ENCODE peak calls at places on chromosomes 3 and 15, in nine cellular contexts. One of them, this sample, is unnamed.

GRCh38 chr3:175378348-175378747 is 519.2 kb downstream of the NAALADL2 start:
- DNase-seq in spleen: no peak
- DNase-seq in hippocampal formation: no peak
- DNase-seq in LHCN-M2: no peak
- DNase-seq in mammary epithelial cell: no peak
- DNase-seq in T-helper 2 cell: no peak
- DNase-seq in activated naive CD4-positive, alpha-beta T cell: no peak
- DNase-seq in EL: no peak
- DNase-seq in ELR: no peak
- DNase-seq in this sample: no peak

GRCh38 chr3:72767927-72768880 is 80.0 kb downstream of the SHQ1 start:
- DNase-seq in spleen: no peak
- DNase-seq in hippocampal formation: peak; percentile 57
- DNase-seq in LHCN-M2: no peak
- DNase-seq in mammary epithelial cell: no peak
- DNase-seq in T-helper 2 cell: no peak
- DNase-seq in activated naive CD4-positive, alpha-beta T cell: no peak
- DNase-seq in EL: no peak
- DNase-seq in ELR: no peak
- DNase-seq in this sample: no peak

GRCh38 chr15:84908564-84908963 is 24.1 kb downstream of the SLC28A1 start:
- DNase-seq in spleen: no peak
- DNase-seq in hippocampal formation: no peak
- DNase-seq in LHCN-M2: no peak
- DNase-seq in mammary epithelial cell: no peak
- DNase-seq in T-helper 2 cell: no peak
- DNase-seq in activated naive CD4-positive, alpha-beta T cell: no peak
- DNase-seq in EL: no peak
- DNase-seq in ELR: no peak
- DNase-seq in this sample: no peak

GRCh38 chr3:20148456-20148855 is 37.5 kb downstream of the SGO1 start:
- DNase-seq in spleen: no peak
- DNase-seq in hippocampal formation: no peak
- DNase-seq in LHCN-M2: no peak
- DNase-seq in mammary epithelial cell: no peak
- DNase-seq in T-helper 2 cell: no peak
- DNase-seq in activated naive CD4-positive, alpha-beta T cell: no peak
- DNase-seq in EL: no peak
- DNase-seq in ELR: no peak
- DNase-seq in this sample: no peak

GRCh38 chr3:160879859-160880258 is 123.8 kb downstream of the PPM1L start:
- DNase-seq in spleen: no peak
- DNase-seq in hippocampal formation: no peak
- DNase-seq in LHCN-M2: no peak
- DNase-seq in mammary epithelial cell: no peak
- DNase-seq in T-helper 2 cell: no peak
- DNase-seq in activated naive CD4-positive, alpha-beta T cell: no peak
- DNase-seq in EL: no peak
- DNase-seq in ELR: no peak
- DNase-seq in this sample: no peak

GRCh38 chr15:63374686-63375520 is 6.7 kb downstream of the CA12 start:
- DNase-seq in spleen: peak; percentile 80
- DNase-seq in hippocampal formation: peak; percentile 47
- DNase-seq in LHCN-M2: peak; percentile 74
- DNase-seq in mammary epithelial cell: peak; percentile 70
- DNase-seq in T-helper 2 cell: peak; percentile 58
- DNase-seq in activated naive CD4-positive, alpha-beta T cell: no peak
- DNase-seq in EL: peak; percentile 78
- DNase-seq in ELR: peak; percentile 70
- DNase-seq in this sample: peak; percentile 63

GRCh38 chr15:31337352-31338031 is 10.9 kb downstream of the KLF13 start:
- DNase-seq in spleen: no peak
- DNase-seq in hippocampal formation: no peak
- DNase-seq in LHCN-M2: no peak
- DNase-seq in mammary epithelial cell: no peak
- DNase-seq in T-helper 2 cell: no peak
- DNase-seq in activated naive CD4-positive, alpha-beta T cell: no peak
- DNase-seq in EL: no peak
- DNase-seq in ELR: no peak
- DNase-seq in this sample: no peak

GRCh38 chr15:50066202-50066601 is 52.8 kb downstream of the ATP8B4 start:
- DNase-seq in spleen: no peak
- DNase-seq in hippocampal formation: no peak
- DNase-seq in LHCN-M2: peak; percentile 78
- DNase-seq in mammary epithelial cell: peak; percentile 53
- DNase-seq in T-helper 2 cell: peak; percentile 62
- DNase-seq in activated naive CD4-positive, alpha-beta T cell: no peak
- DNase-seq in EL: no peak
- DNase-seq in ELR: peak; percentile 44
- DNase-seq in this sample: peak; percentile 46

GRCh38 chr15:48898083-48898482 is 20.1 kb downstream of the EID1 start:
- DNase-seq in spleen: no peak
- DNase-seq in hippocampal formation: no peak
- DNase-seq in LHCN-M2: no peak
- DNase-seq in mammary epithelial cell: peak; percentile 17
- DNase-seq in T-helper 2 cell: peak; percentile 12
- DNase-seq in activated naive CD4-positive, alpha-beta T cell: no peak
- DNase-seq in EL: no peak
- DNase-seq in ELR: no peak
- DNase-seq in this sample: no peak

GRCh38 chr15:88617031-88617722 is 4.0 kb upstream of the AEN start:
- DNase-seq in spleen: no peak
- DNase-seq in hippocampal formation: no peak
- DNase-seq in LHCN-M2: no peak
- DNase-seq in mammary epithelial cell: no peak
- DNase-seq in T-helper 2 cell: no peak
- DNase-seq in activated naive CD4-positive, alpha-beta T cell: no peak
- DNase-seq in EL: no peak
- DNase-seq in ELR: no peak
- DNase-seq in this sample: no peak

GRCh38 chr3:73542127-73542526 is 82.6 kb downstream of the PDZRN3 start:
- DNase-seq in spleen: no peak
- DNase-seq in hippocampal formation: no peak
- DNase-seq in LHCN-M2: no peak
- DNase-seq in mammary epithelial cell: peak; percentile 75
- DNase-seq in T-helper 2 cell: no peak
- DNase-seq in activated naive CD4-positive, alpha-beta T cell: no peak
- DNase-seq in EL: no peak
- DNase-seq in ELR: no peak
- DNase-seq in this sample: peak; percentile 14

GRCh38 chr15:101043011-101043410 is 123.9 kb downstream of the LRRK1 start:
- DNase-seq in spleen: peak; percentile 21
- DNase-seq in hippocampal formation: no peak
- DNase-seq in LHCN-M2: no peak
- DNase-seq in mammary epithelial cell: no peak
- DNase-seq in T-helper 2 cell: no peak
- DNase-seq in activated naive CD4-positive, alpha-beta T cell: no peak
- DNase-seq in EL: no peak
- DNase-seq in ELR: no peak
- DNase-seq in this sample: no peak

GRCh38 chr3:127002195-127003174 is 19.6 kb downstream of the PLXNA1 start:
- DNase-seq in spleen: peak; percentile 86
- DNase-seq in hippocampal formation: no peak
- DNase-seq in LHCN-M2: peak; percentile 93
- DNase-seq in mammary epithelial cell: peak; percentile 82
- DNase-seq in T-helper 2 cell: no peak
- DNase-seq in activated naive CD4-positive, alpha-beta T cell: no peak
- DNase-seq in EL: peak; percentile 94
- DNase-seq in ELR: peak; percentile 92
- DNase-seq in this sample: peak; percentile 93

GRCh38 chr3:124097362-124098120 is 105.6 kb upstream of the ROPN1 start:
- DNase-seq in spleen: no peak
- DNase-seq in hippocampal formation: no peak
- DNase-seq in LHCN-M2: no peak
- DNase-seq in mammary epithelial cell: peak; percentile 13
- DNase-seq in T-helper 2 cell: no peak
- DNase-seq in activated naive CD4-positive, alpha-beta T cell: no peak
- DNase-seq in EL: peak; percentile 17
- DNase-seq in ELR: peak; percentile 25
- DNase-seq in this sample: peak; percentile 42

GRCh38 chr3:129526121-129526900 is 2.1 kb upstream of the RHO start:
- DNase-seq in spleen: no peak
- DNase-seq in hippocampal formation: no peak
- DNase-seq in LHCN-M2: no peak
- DNase-seq in mammary epithelial cell: no peak
- DNase-seq in T-helper 2 cell: no peak
- DNase-seq in activated naive CD4-positive, alpha-beta T cell: no peak
- DNase-seq in EL: no peak
- DNase-seq in ELR: no peak
- DNase-seq in this sample: peak; percentile 10

GRCh38 chr3:197577366-197578074 is 21.8 kb upstream of the BDH1 start:
- DNase-seq in spleen: no peak
- DNase-seq in hippocampal formation: no peak
- DNase-seq in LHCN-M2: no peak
- DNase-seq in mammary epithelial cell: no peak
- DNase-seq in T-helper 2 cell: no peak
- DNase-seq in activated naive CD4-positive, alpha-beta T cell: no peak
- DNase-seq in EL: no peak
- DNase-seq in ELR: no peak
- DNase-seq in this sample: no peak

GRCh38 chr3:153980252-153980590 is 141.0 kb upstream of the ARHGEF26 start:
- DNase-seq in spleen: no peak
- DNase-seq in hippocampal formation: no peak
- DNase-seq in LHCN-M2: no peak
- DNase-seq in mammary epithelial cell: peak; percentile 45
- DNase-seq in T-helper 2 cell: no peak
- DNase-seq in activated naive CD4-positive, alpha-beta T cell: no peak
- DNase-seq in EL: no peak
- DNase-seq in ELR: no peak
- DNase-seq in this sample: peak; percentile 80

GRCh38 chr3:32002536-32003368 is 21.2 kb downstream of the ZNF860 start:
- DNase-seq in spleen: no peak
- DNase-seq in hippocampal formation: no peak
- DNase-seq in LHCN-M2: peak; percentile 10
- DNase-seq in mammary epithelial cell: no peak
- DNase-seq in T-helper 2 cell: peak; percentile 18
- DNase-seq in activated naive CD4-positive, alpha-beta T cell: no peak
- DNase-seq in EL: no peak
- DNase-seq in ELR: no peak
- DNase-seq in this sample: peak; percentile 52

GRCh38 chr3:145760036-145760435 is 400.9 kb downstream of the PLOD2 start:
- DNase-seq in spleen: no peak
- DNase-seq in hippocampal formation: no peak
- DNase-seq in LHCN-M2: no peak
- DNase-seq in mammary epithelial cell: no peak
- DNase-seq in T-helper 2 cell: no peak
- DNase-seq in activated naive CD4-positive, alpha-beta T cell: no peak
- DNase-seq in EL: no peak
- DNase-seq in ELR: no peak
- DNase-seq in this sample: no peak

GRCh38 chr3:94423566-94423965 is 360.7 kb downstream of the NSUN3 start:
- DNase-seq in spleen: no peak
- DNase-seq in hippocampal formation: no peak
- DNase-seq in LHCN-M2: peak; percentile 19
- DNase-seq in mammary epithelial cell: peak; percentile 26
- DNase-seq in T-helper 2 cell: no peak
- DNase-seq in activated naive CD4-positive, alpha-beta T cell: no peak
- DNase-seq in EL: peak; percentile 60
- DNase-seq in ELR: peak; percentile 34
- DNase-seq in this sample: no peak

GRCh38 chr3:69411331-69411730 is 25.4 kb upstream of the FRMD4B start:
- DNase-seq in spleen: no peak
- DNase-seq in hippocampal formation: no peak
- DNase-seq in LHCN-M2: peak; percentile 64
- DNase-seq in mammary epithelial cell: peak; percentile 93
- DNase-seq in T-helper 2 cell: no peak
- DNase-seq in activated naive CD4-positive, alpha-beta T cell: no peak
- DNase-seq in EL: peak; percentile 78
- DNase-seq in ELR: peak; percentile 65
- DNase-seq in this sample: peak; percentile 60

GRCh38 chr15:94638183-94638582 is 406.8 kb downstream of the MCTP2 start:
- DNase-seq in spleen: no peak
- DNase-seq in hippocampal formation: no peak
- DNase-seq in LHCN-M2: no peak
- DNase-seq in mammary epithelial cell: no peak
- DNase-seq in T-helper 2 cell: no peak
- DNase-seq in activated naive CD4-positive, alpha-beta T cell: no peak
- DNase-seq in EL: no peak
- DNase-seq in ELR: no peak
- DNase-seq in this sample: no peak

GRCh38 chr15:56933420-56934210 is 15.2 kb downstream of the TCF12 start:
- DNase-seq in spleen: no peak
- DNase-seq in hippocampal formation: no peak
- DNase-seq in LHCN-M2: no peak
- DNase-seq in mammary epithelial cell: no peak
- DNase-seq in T-helper 2 cell: no peak
- DNase-seq in activated naive CD4-positive, alpha-beta T cell: no peak
- DNase-seq in EL: peak; percentile 43
- DNase-seq in ELR: no peak
- DNase-seq in this sample: no peak

GRCh38 chr15:78620021-78620838 is 566 bp downstream of the CHRNA3 start:
- DNase-seq in spleen: no peak
- DNase-seq in hippocampal formation: no peak
- DNase-seq in LHCN-M2: peak; percentile 4
- DNase-seq in mammary epithelial cell: no peak
- DNase-seq in T-helper 2 cell: no peak
- DNase-seq in activated naive CD4-positive, alpha-beta T cell: no peak
- DNase-seq in EL: no peak
- DNase-seq in ELR: no peak
- DNase-seq in this sample: peak; percentile 13

GRCh38 chr3:58150130-58150663 is 60.6 kb downstream of the DNASE1L3 start:
- DNase-seq in spleen: no peak
- DNase-seq in hippocampal formation: no peak
- DNase-seq in LHCN-M2: no peak
- DNase-seq in mammary epithelial cell: no peak
- DNase-seq in T-helper 2 cell: no peak
- DNase-seq in activated naive CD4-positive, alpha-beta T cell: no peak
- DNase-seq in EL: no peak
- DNase-seq in ELR: no peak
- DNase-seq in this sample: no peak

GRCh38 chr3:188082040-188082439 is 71.9 kb upstream of the LPP start:
- DNase-seq in spleen: no peak
- DNase-seq in hippocampal formation: no peak
- DNase-seq in LHCN-M2: no peak
- DNase-seq in mammary epithelial cell: no peak
- DNase-seq in T-helper 2 cell: no peak
- DNase-seq in activated naive CD4-positive, alpha-beta T cell: no peak
- DNase-seq in EL: peak; percentile 66
- DNase-seq in ELR: peak; percentile 29
- DNase-seq in this sample: no peak

GRCh38 chr15:78840661-78841060 is 29.4 kb upstream of the ADAMTS7 start:
- DNase-seq in spleen: peak; percentile 69
- DNase-seq in hippocampal formation: no peak
- DNase-seq in LHCN-M2: peak; percentile 84
- DNase-seq in mammary epithelial cell: peak; percentile 31
- DNase-seq in T-helper 2 cell: no peak
- DNase-seq in activated naive CD4-positive, alpha-beta T cell: no peak
- DNase-seq in EL: no peak
- DNase-seq in ELR: no peak
- DNase-seq in this sample: peak; percentile 13

GRCh38 chr3:197000211-197000610 is 29.4 kb downstream of the MELTF start:
- DNase-seq in spleen: peak; percentile 38
- DNase-seq in hippocampal formation: no peak
- DNase-seq in LHCN-M2: peak; percentile 15
- DNase-seq in mammary epithelial cell: peak; percentile 20
- DNase-seq in T-helper 2 cell: no peak
- DNase-seq in activated naive CD4-positive, alpha-beta T cell: no peak
- DNase-seq in EL: peak; percentile 32
- DNase-seq in ELR: peak; percentile 40
- DNase-seq in this sample: no peak

GRCh38 chr3:128269131-128269775 is 116.0 kb downstream of the EEFSEC start:
- DNase-seq in spleen: no peak
- DNase-seq in hippocampal formation: no peak
- DNase-seq in LHCN-M2: no peak
- DNase-seq in mammary epithelial cell: no peak
- DNase-seq in T-helper 2 cell: no peak
- DNase-seq in activated naive CD4-positive, alpha-beta T cell: no peak
- DNase-seq in EL: no peak
- DNase-seq in ELR: no peak
- DNase-seq in this sample: no peak

GRCh38 chr15:98712845-98713584 is 64.7 kb downstream of the IGF1R start:
- DNase-seq in spleen: no peak
- DNase-seq in hippocampal formation: no peak
- DNase-seq in LHCN-M2: no peak
- DNase-seq in mammary epithelial cell: no peak
- DNase-seq in T-helper 2 cell: no peak
- DNase-seq in activated naive CD4-positive, alpha-beta T cell: no peak
- DNase-seq in EL: no peak
- DNase-seq in ELR: no peak
- DNase-seq in this sample: no peak

GRCh38 chr3:172530566-172530965 is 7.3 kb upstream of the TNFSF10 start:
- DNase-seq in spleen: no peak
- DNase-seq in hippocampal formation: no peak
- DNase-seq in LHCN-M2: no peak
- DNase-seq in mammary epithelial cell: no peak
- DNase-seq in T-helper 2 cell: peak; percentile 90
- DNase-seq in activated naive CD4-positive, alpha-beta T cell: no peak
- DNase-seq in EL: no peak
- DNase-seq in ELR: no peak
- DNase-seq in this sample: no peak